ENCODE peak calls at places on chromosomes 6 and 20, in six cellular contexts. One of them, this sample, is unnamed.
A peak's percentile ranks its signal among the peaks of the same experiment; 100 is the strongest.

GRCh38 chr20:31579245-31579644 is 25.8 kb upstream of the ID1 start:
- DNase-seq in IMR-90: no peak
- DNase-seq in left lung: no peak
- DNase-seq in endothelial cell of umbilical vein: no peak
- DNase-seq in PC-3: no peak
- DNase-seq in right atrium auricular region: no peak
- DNase-seq in this sample: no peak

GRCh38 chr6:142414462-142414861 is 112.7 kb downstream of the ADGRG6 start:
- DNase-seq in IMR-90: no peak
- DNase-seq in left lung: no peak
- DNase-seq in endothelial cell of umbilical vein: no peak
- DNase-seq in PC-3: peak; percentile 32
- DNase-seq in right atrium auricular region: no peak
- DNase-seq in this sample: no peak

GRCh38 chr6:119713903-119714302 is 364.3 kb upstream of the MAN1A1 start:
- DNase-seq in IMR-90: no peak
- DNase-seq in left lung: no peak
- DNase-seq in endothelial cell of umbilical vein: no peak
- DNase-seq in PC-3: no peak
- DNase-seq in right atrium auricular region: no peak
- DNase-seq in this sample: no peak

GRCh38 chr6:30819287-30819917 is 64.9 kb upstream of the DDR1 start:
- DNase-seq in IMR-90: peak; percentile 66
- DNase-seq in left lung: no peak
- DNase-seq in endothelial cell of umbilical vein: peak; percentile 32
- DNase-seq in PC-3: peak; percentile 51
- DNase-seq in right atrium auricular region: no peak
- DNase-seq in this sample: no peak

GRCh38 chr6:15090145-15090579 is 155.7 kb upstream of the JARID2 start:
- DNase-seq in IMR-90: no peak
- DNase-seq in left lung: peak; percentile 38
- DNase-seq in endothelial cell of umbilical vein: no peak
- DNase-seq in PC-3: peak; percentile 37
- DNase-seq in right atrium auricular region: no peak
- DNase-seq in this sample: no peak

GRCh38 chr20:20710847-20711315 is 1.6 kb downstream of the RALGAPA2 start:
- DNase-seq in IMR-90: no peak
- DNase-seq in left lung: peak; percentile 46
- DNase-seq in endothelial cell of umbilical vein: peak; percentile 34
- DNase-seq in PC-3: peak; percentile 13
- DNase-seq in right atrium auricular region: no peak
- DNase-seq in this sample: peak; percentile 54

GRCh38 chr20:31606928-31607639 is 2.0 kb downstream of the ID1 start:
- DNase-seq in IMR-90: peak; percentile 67
- DNase-seq in left lung: peak; percentile 45
- DNase-seq in endothelial cell of umbilical vein: peak; percentile 60
- DNase-seq in PC-3: peak; percentile 59
- DNase-seq in right atrium auricular region: no peak
- DNase-seq in this sample: peak; percentile 55

GRCh38 chr6:74054190-74054589 is 358.2 kb downstream of the CD109 start:
- DNase-seq in IMR-90: peak; percentile 52
- DNase-seq in left lung: no peak
- DNase-seq in endothelial cell of umbilical vein: no peak
- DNase-seq in PC-3: no peak
- DNase-seq in right atrium auricular region: no peak
- DNase-seq in this sample: no peak

GRCh38 chr6:322940-323729 is 30.8 kb downstream of the DUSP22 start:
- DNase-seq in IMR-90: no peak
- DNase-seq in left lung: no peak
- DNase-seq in endothelial cell of umbilical vein: no peak
- DNase-seq in PC-3: no peak
- DNase-seq in right atrium auricular region: no peak
- DNase-seq in this sample: peak; percentile 39

GRCh38 chr6:121865811-121866210 is 430.4 kb downstream of the GJA1 start:
- DNase-seq in IMR-90: no peak
- DNase-seq in left lung: no peak
- DNase-seq in endothelial cell of umbilical vein: no peak
- DNase-seq in PC-3: no peak
- DNase-seq in right atrium auricular region: no peak
- DNase-seq in this sample: no peak

GRCh38 chr20:43669332-43669731 is 2.4 kb downstream of the MYBL2 start:
- DNase-seq in IMR-90: peak; percentile 62
- DNase-seq in left lung: no peak
- DNase-seq in endothelial cell of umbilical vein: peak; percentile 41
- DNase-seq in PC-3: peak; percentile 94
- DNase-seq in right atrium auricular region: no peak
- DNase-seq in this sample: no peak

GRCh38 chr6:13535306-13535705 is 39.1 kb upstream of the SIRT5 start:
- DNase-seq in IMR-90: no peak
- DNase-seq in left lung: no peak
- DNase-seq in endothelial cell of umbilical vein: no peak
- DNase-seq in PC-3: peak; percentile 5
- DNase-seq in right atrium auricular region: no peak
- DNase-seq in this sample: no peak

GRCh38 chr6:108782231-108783041 is 65.8 kb upstream of the ARMC2 start:
- DNase-seq in IMR-90: peak; percentile 81
- DNase-seq in left lung: peak; percentile 90
- DNase-seq in endothelial cell of umbilical vein: peak; percentile 88
- DNase-seq in PC-3: peak; percentile 92
- DNase-seq in right atrium auricular region: peak; percentile 86
- DNase-seq in this sample: peak; percentile 92

GRCh38 chr20:62252342-62252966 is 14.1 kb downstream of the OSBPL2 start:
- DNase-seq in IMR-90: peak; percentile 22
- DNase-seq in left lung: no peak
- DNase-seq in endothelial cell of umbilical vein: no peak
- DNase-seq in PC-3: peak; percentile 64
- DNase-seq in right atrium auricular region: no peak
- DNase-seq in this sample: no peak

GRCh38 chr6:154277578-154278128 is 79.0 kb downstream of the IPCEF1 start:
- DNase-seq in IMR-90: no peak
- DNase-seq in left lung: no peak
- DNase-seq in endothelial cell of umbilical vein: no peak
- DNase-seq in PC-3: no peak
- DNase-seq in right atrium auricular region: no peak
- DNase-seq in this sample: no peak

DNA sequence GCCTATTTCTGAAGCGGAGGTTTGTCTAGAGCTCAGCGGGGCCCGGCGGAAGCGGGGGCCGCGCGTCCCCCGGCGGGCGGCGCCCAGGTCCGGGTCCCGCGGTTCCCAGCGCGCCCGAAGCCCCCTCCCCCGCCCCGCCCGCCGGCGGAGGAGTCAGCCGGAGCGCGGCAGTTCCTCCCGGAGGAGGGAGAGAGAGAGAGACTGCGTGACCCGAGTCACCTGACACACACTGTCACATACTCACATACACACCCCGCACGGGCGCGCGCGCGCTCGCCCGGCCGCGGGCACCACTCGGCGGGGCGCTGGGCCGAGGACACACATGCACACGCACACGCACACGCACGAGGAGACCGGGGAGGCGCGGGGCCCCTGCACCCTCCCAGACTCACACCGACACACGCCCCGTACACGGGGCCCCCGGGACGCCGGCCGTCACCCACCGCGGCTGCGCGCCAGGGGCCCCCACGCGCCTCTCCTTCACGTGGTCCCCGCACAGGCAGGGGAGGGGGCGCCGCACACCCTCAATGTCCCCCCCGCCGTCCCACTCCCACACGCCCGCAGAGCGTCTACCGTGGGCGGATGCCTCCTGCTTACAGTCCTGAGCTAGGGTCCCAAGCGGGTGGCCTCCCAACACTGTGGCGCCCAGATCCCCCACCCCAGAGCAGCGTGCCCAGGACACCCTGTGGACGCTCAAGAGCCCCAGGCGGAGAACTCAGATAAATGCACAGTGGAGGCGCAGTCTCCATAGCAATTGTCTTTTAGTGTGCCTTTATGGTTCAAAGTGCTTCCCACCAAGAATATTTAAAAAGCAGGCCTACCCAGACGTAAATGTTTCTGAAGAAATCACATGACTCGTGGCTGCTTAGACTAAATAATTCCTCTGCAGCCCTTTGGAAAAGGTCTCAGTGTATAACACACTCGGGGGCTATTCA is at the start of gene RRAGD:
- DNase-seq in IMR-90: no peak
- DNase-seq in left lung: peak; percentile 90
- DNase-seq in endothelial cell of umbilical vein: no peak
- DNase-seq in PC-3: peak; percentile 8
- DNase-seq in right atrium auricular region: peak; percentile 82
- DNase-seq in this sample: peak; percentile 73
- H3K4me1 ChIP-seq in IMR-90: no peaks in the 10 kb centered on the region
- H3K4me1 ChIP-seq in left lung: peaks cover 8% of the 10 kb centered on the region
- H3K4me1 ChIP-seq in endothelial cell of umbilical vein: peaks cover 8% of the 10 kb centered on the region
- H3K4me1 ChIP-seq in PC-3: peaks cover 7% of the 10 kb centered on the region
- H3K4me1 ChIP-seq in right atrium auricular region: peaks cover 42% of the 10 kb centered on the region
- H3K4me1 ChIP-seq in this sample: peaks cover 23% of the 10 kb centered on the region

GRCh38 chr6:44470746-44471145 is 83.2 kb downstream of the CDC5L start:
- DNase-seq in IMR-90: no peak
- DNase-seq in left lung: no peak
- DNase-seq in endothelial cell of umbilical vein: no peak
- DNase-seq in PC-3: no peak
- DNase-seq in right atrium auricular region: no peak
- DNase-seq in this sample: no peak
- H3K27ac ChIP-seq in IMR-90: no peak overlapping the region
- H3K27ac ChIP-seq in left lung: no peak overlapping the region
- H3K27ac ChIP-seq in endothelial cell of umbilical vein: no peak overlapping the region
- H3K27ac ChIP-seq in PC-3: no peak overlapping the region
- H3K27ac ChIP-seq in right atrium auricular region: no peak overlapping the region
- H3K27ac ChIP-seq in this sample: no peak overlapping the region

DNA sequence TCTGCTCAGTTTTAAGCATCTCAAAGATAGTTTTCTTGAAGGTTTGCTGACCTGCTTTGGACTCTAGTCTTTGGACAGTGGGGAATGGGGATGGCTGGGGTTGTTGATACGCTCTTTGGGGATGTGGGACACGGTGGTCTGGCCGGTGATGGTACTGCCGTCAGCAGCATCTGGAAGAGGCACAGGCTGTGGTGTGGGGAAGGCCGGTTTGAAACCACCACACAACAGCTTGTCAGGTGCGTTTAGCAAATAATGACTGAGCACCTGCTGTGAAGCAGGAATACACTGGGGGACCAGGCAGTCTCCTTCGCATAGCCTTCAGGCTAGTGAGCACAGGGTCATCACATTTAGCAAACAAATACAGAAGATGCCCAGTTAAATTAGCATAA is 94.1 kb downstream of the TMEM242 start:
- DNase-seq in IMR-90: no peak
- DNase-seq in left lung: no peak
- DNase-seq in endothelial cell of umbilical vein: no peak
- DNase-seq in PC-3: no peak
- DNase-seq in right atrium auricular region: peak; percentile 4
- DNase-seq in this sample: no peak
- TF ChIP-seq CTCF in IMR-90: no peak
- TF ChIP-seq CTCF in left lung: no peak
- TF ChIP-seq CTCF in endothelial cell of umbilical vein: no peak
- TF ChIP-seq CTCF in PC-3: no peak
- TF ChIP-seq CTCF in right atrium auricular region: no peak
- TF ChIP-seq CTCF in this sample: no peak

DNA sequence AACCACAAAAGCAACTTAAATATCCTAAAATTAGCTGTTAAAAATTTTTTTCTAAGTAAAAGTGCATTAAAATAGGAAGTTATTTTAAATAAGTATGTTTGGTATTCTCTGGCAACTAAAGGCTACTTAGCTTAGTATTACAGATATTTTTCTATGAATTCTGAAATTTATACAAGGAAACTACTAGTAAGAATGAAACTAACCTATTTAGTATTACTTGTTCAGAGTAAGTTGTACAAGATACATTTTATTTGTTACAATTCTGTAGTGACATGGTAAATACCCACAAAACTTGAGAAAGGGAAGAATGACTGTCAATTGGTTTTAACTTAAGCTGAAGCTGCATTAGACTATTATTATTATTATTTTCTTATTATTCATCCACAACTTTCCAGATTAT is 6.5 kb downstream of the PHIP start:
- DNase-seq in IMR-90: no peak
- DNase-seq in left lung: no peak
- DNase-seq in endothelial cell of umbilical vein: no peak
- DNase-seq in PC-3: no peak
- DNase-seq in right atrium auricular region: no peak
- DNase-seq in this sample: no peak
- H3K4me1 ChIP-seq in IMR-90: peaks cover 8% of the 10 kb centered on the region
- H3K4me1 ChIP-seq in left lung: peaks cover 8% of the 10 kb centered on the region
- H3K4me1 ChIP-seq in endothelial cell of umbilical vein: peaks cover 11% of the 10 kb centered on the region
- H3K4me1 ChIP-seq in PC-3: peaks cover 6% of the 10 kb centered on the region
- H3K4me1 ChIP-seq in right atrium auricular region: peaks cover 67% of the 10 kb centered on the region
- H3K4me1 ChIP-seq in this sample: peaks cover 19% of the 10 kb centered on the region

GRCh38 chr6:111981441-111981840 is 72.5 kb upstream of the CCN6 start:
- DNase-seq in IMR-90: no peak
- DNase-seq in left lung: no peak
- DNase-seq in endothelial cell of umbilical vein: no peak
- DNase-seq in PC-3: no peak
- DNase-seq in right atrium auricular region: no peak
- DNase-seq in this sample: no peak

GRCh38 chr6:111980979-111981378 is 72.9 kb upstream of the CCN6 start:
- DNase-seq in IMR-90: no peak
- DNase-seq in left lung: no peak
- DNase-seq in endothelial cell of umbilical vein: no peak
- DNase-seq in PC-3: no peak
- DNase-seq in right atrium auricular region: no peak
- DNase-seq in this sample: no peak

GRCh38 chr6:111980168-111980567 is 73.7 kb upstream of the CCN6 start:
- DNase-seq in IMR-90: peak; percentile 73
- DNase-seq in left lung: no peak
- DNase-seq in endothelial cell of umbilical vein: no peak
- DNase-seq in PC-3: no peak
- DNase-seq in right atrium auricular region: no peak
- DNase-seq in this sample: no peak

GRCh38 chr6:111979633-111980032 is 74.3 kb upstream of the CCN6 start:
- DNase-seq in IMR-90: no peak
- DNase-seq in left lung: no peak
- DNase-seq in endothelial cell of umbilical vein: no peak
- DNase-seq in PC-3: no peak
- DNase-seq in right atrium auricular region: no peak
- DNase-seq in this sample: no peak

DNA sequence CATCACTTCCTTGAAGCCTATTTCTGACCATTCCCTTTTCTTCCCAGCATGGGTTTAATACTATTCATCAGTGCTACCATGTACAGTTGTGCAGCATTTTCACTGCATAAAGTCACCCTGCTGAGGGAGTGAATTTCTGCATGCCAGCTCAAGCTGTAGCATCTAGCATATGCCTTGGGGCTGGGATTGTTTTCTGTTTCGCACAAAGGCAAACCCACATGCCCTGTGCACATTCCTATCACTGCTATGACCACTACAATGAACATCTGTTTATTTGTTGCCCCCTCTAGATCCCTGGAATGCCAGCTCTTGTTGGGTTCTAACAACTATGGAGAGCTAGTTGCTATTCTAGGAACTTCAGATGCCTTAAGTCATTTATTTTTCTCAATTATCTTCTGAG is 75.1 kb upstream of the CCN6 start:
- DNase-seq in IMR-90: no peak
- DNase-seq in left lung: no peak
- DNase-seq in endothelial cell of umbilical vein: no peak
- DNase-seq in PC-3: no peak
- DNase-seq in right atrium auricular region: no peak
- DNase-seq in this sample: no peak
- H3K27ac ChIP-seq in IMR-90: no peak overlapping the region
- H3K27ac ChIP-seq in left lung: no peak overlapping the region
- H3K27ac ChIP-seq in endothelial cell of umbilical vein: no peak overlapping the region
- H3K27ac ChIP-seq in PC-3: no peak overlapping the region
- H3K27ac ChIP-seq in right atrium auricular region: no peak overlapping the region
- H3K27ac ChIP-seq in this sample: no peak overlapping the region

GRCh38 chr6:36839819-36840379 is 655 bp upstream of the CPNE5 start:
- DNase-seq in IMR-90: no peak
- DNase-seq in left lung: no peak
- DNase-seq in endothelial cell of umbilical vein: no peak
- DNase-seq in PC-3: peak; percentile 22
- DNase-seq in right atrium auricular region: no peak
- DNase-seq in this sample: no peak
- TF ChIP-seq CTCF in IMR-90: peak; percentile 34
- TF ChIP-seq CTCF in left lung: no peak
- TF ChIP-seq CTCF in endothelial cell of umbilical vein: peak; percentile 27
- TF ChIP-seq CTCF in PC-3: peak; percentile 19
- TF ChIP-seq CTCF in right atrium auricular region: peak; percentile 49
- TF ChIP-seq CTCF in this sample: no peak

GRCh38 chr6:32194825-32195651 is 2.6 kb upstream of the GPSM3 start:
- DNase-seq in IMR-90: peak; percentile 62
- DNase-seq in left lung: no peak
- DNase-seq in endothelial cell of umbilical vein: peak; percentile 67
- DNase-seq in PC-3: peak; percentile 58
- DNase-seq in right atrium auricular region: no peak
- DNase-seq in this sample: peak; percentile 44
- H3K4me1 ChIP-seq in IMR-90: peaks cover 15% of the 10 kb centered on the region
- H3K4me1 ChIP-seq in left lung: peaks cover 26% of the 10 kb centered on the region
- H3K4me1 ChIP-seq in endothelial cell of umbilical vein: peaks cover 40% of the 10 kb centered on the region
- H3K4me1 ChIP-seq in PC-3: peaks cover 32% of the 10 kb centered on the region
- H3K4me1 ChIP-seq in right atrium auricular region: peaks cover 55% of the 10 kb centered on the region
- H3K4me1 ChIP-seq in this sample: peaks cover 45% of the 10 kb centered on the region